ENCODE peak calls at places on chromosomes 1 and 21, in six cellular contexts. One of them, this sample, is unnamed.

GRCh38 chr1:7610936-7611335 is 160.2 kb upstream of the VAMP3 start:
- DNase-seq in iris pigment epithelial cell: no peak
- DNase-seq in mammary epithelial cell: no peak
- DNase-seq in RKO: no peak
- DNase-seq in NCI-H460: no peak
- DNase-seq in erythroblast: no peak
- DNase-seq in this sample: no peak

GRCh38 chr1:24898152-24898908 is 31.7 kb downstream of the RUNX3 start:
- DNase-seq in mammary epithelial cell: peak
- DNase-seq in iris pigment epithelial cell: peak
- DNase-seq in NCI-H460: peak
- DNase-seq in erythroblast: no peak
- DNase-seq in RKO: peak
- DNase-seq in this sample: no peak

GRCh38 chr1:201022824-201023516 is 544 bp downstream of the KIF21B start:
- DNase-seq in NCI-H460: no peak
- DNase-seq in erythroblast: no peak
- DNase-seq in mammary epithelial cell: no peak
- DNase-seq in RKO: no peak
- DNase-seq in iris pigment epithelial cell: peak
- DNase-seq in this sample: no peak

GRCh38 chr1:228872080-228872479 is 136.8 kb downstream of the RHOU start:
- DNase-seq in erythroblast: no peak
- DNase-seq in RKO: no peak
- DNase-seq in mammary epithelial cell: no peak
- DNase-seq in iris pigment epithelial cell: no peak
- DNase-seq in NCI-H460: no peak
- DNase-seq in this sample: no peak

GRCh38 chr1:14842361-14842760 is 243.9 kb downstream of the KAZN start:
- DNase-seq in RKO: no peak
- DNase-seq in mammary epithelial cell: no peak
- DNase-seq in erythroblast: no peak
- DNase-seq in iris pigment epithelial cell: peak
- DNase-seq in NCI-H460: no peak
- DNase-seq in this sample: no peak

GRCh38 chr21:22885614-22886013 is 1887.4 kb downstream of the NCAM2 start:
- DNase-seq in iris pigment epithelial cell: no peak
- DNase-seq in NCI-H460: no peak
- DNase-seq in erythroblast: no peak
- DNase-seq in mammary epithelial cell: no peak
- DNase-seq in RKO: no peak
- DNase-seq in this sample: no peak

GRCh38 chr1:34378968-34379729 is 202.4 kb downstream of the C1orf94 start:
- DNase-seq in RKO: peak
- DNase-seq in erythroblast: peak
- DNase-seq in mammary epithelial cell: no peak
- DNase-seq in iris pigment epithelial cell: no peak
- DNase-seq in NCI-H460: no peak
- DNase-seq in this sample: no peak

GRCh38 chr1:43975249-43975961 is 645 bp downstream of the ATP6V0B start:
- DNase-seq in mammary epithelial cell: peak
- DNase-seq in iris pigment epithelial cell: peak
- DNase-seq in NCI-H460: no peak
- DNase-seq in erythroblast: peak
- DNase-seq in RKO: peak
- DNase-seq in this sample: no peak

GRCh38 chr1:116841569-116842364 is 67.9 kb upstream of the PTGFRN start:
- DNase-seq in mammary epithelial cell: no peak
- DNase-seq in iris pigment epithelial cell: no peak
- DNase-seq in erythroblast: no peak
- DNase-seq in NCI-H460: no peak
- DNase-seq in RKO: no peak
- DNase-seq in this sample: no peak

GRCh38 chr21:46003575-46004007 is 22.0 kb downstream of the COL6A1 start:
- DNase-seq in iris pigment epithelial cell: no peak
- DNase-seq in NCI-H460: no peak
- DNase-seq in RKO: no peak
- DNase-seq in mammary epithelial cell: no peak
- DNase-seq in erythroblast: no peak
- DNase-seq in this sample: no peak

GRCh38 chr1:177561436-177561835 is 390.7 kb downstream of the BRINP2 start:
- DNase-seq in iris pigment epithelial cell: no peak
- DNase-seq in mammary epithelial cell: no peak
- DNase-seq in NCI-H460: no peak
- DNase-seq in RKO: no peak
- DNase-seq in erythroblast: no peak
- DNase-seq in this sample: no peak

GRCh38 chr1:41918450-41919043 is at the start of gene HIVEP3:
- DNase-seq in erythroblast: no peak
- DNase-seq in NCI-H460: no peak
- DNase-seq in mammary epithelial cell: peak
- DNase-seq in iris pigment epithelial cell: peak
- DNase-seq in RKO: no peak
- DNase-seq in this sample: no peak

GRCh38 chr1:28887418-28887834 is 26.9 kb upstream of the EPB41 start:
- DNase-seq in erythroblast: no peak
- DNase-seq in NCI-H460: no peak
- DNase-seq in mammary epithelial cell: no peak
- DNase-seq in RKO: no peak
- DNase-seq in iris pigment epithelial cell: no peak
- DNase-seq in this sample: no peak

GRCh38 chr1:1250828-1251284 is 4.3 kb upstream of the C1QTNF12 start:
- DNase-seq in iris pigment epithelial cell: no peak
- DNase-seq in RKO: no peak
- DNase-seq in NCI-H460: no peak
- DNase-seq in erythroblast: no peak
- DNase-seq in mammary epithelial cell: peak
- DNase-seq in this sample: peak

GRCh38 chr1:66532798-66533783 is 862 bp upstream of the SGIP1 start:
- DNase-seq in iris pigment epithelial cell: peak
- DNase-seq in RKO: no peak
- DNase-seq in mammary epithelial cell: no peak
- DNase-seq in NCI-H460: no peak
- DNase-seq in erythroblast: peak
- DNase-seq in this sample: no peak

GRCh38 chr1:186605762-186606350 is 74.4 kb downstream of the PTGS2 start:
- DNase-seq in iris pigment epithelial cell: peak
- DNase-seq in NCI-H460: peak
- DNase-seq in mammary epithelial cell: peak
- DNase-seq in RKO: peak
- DNase-seq in erythroblast: peak
- DNase-seq in this sample: peak

GRCh38 chr1:92317836-92318493 is 19.1 kb downstream of the RPAP2 start:
- DNase-seq in NCI-H460: no peak
- DNase-seq in RKO: no peak
- DNase-seq in iris pigment epithelial cell: peak
- DNase-seq in erythroblast: peak
- DNase-seq in mammary epithelial cell: no peak
- DNase-seq in this sample: no peak

GRCh38 chr1:147760481-147761260 is at the start of gene GJA5:
- DNase-seq in NCI-H460: no peak
- DNase-seq in RKO: no peak
- DNase-seq in mammary epithelial cell: peak
- DNase-seq in iris pigment epithelial cell: peak
- DNase-seq in erythroblast: no peak
- DNase-seq in this sample: no peak